ENCODE peak calls at places on chromosomes 7 and 10, in six cellular contexts. One of them, this sample, is unnamed.

GRCh38 chr7:489876-490275 is 29.8 kb downstream of the PDGFA start:
- DNase-seq in NCI-H460: no peak
- DNase-seq in CD4-positive, alpha-beta T cell: no peak
- DNase-seq in activated effector memory CD4-positive, alpha-beta T cell treated with Interleukin-2 at 50 U/mL for 16 hours: no peak
- DNase-seq in foreskin fibroblast: no peak
- DNase-seq in NCI-H1105: no peak
- DNase-seq in this sample: no peak

GRCh38 chr10:112166800-112167199 is 16.8 kb downstream of the GPAM start:
- DNase-seq in NCI-H460: no peak
- DNase-seq in CD4-positive, alpha-beta T cell: no peak
- DNase-seq in activated effector memory CD4-positive, alpha-beta T cell treated with Interleukin-2 at 50 U/mL for 16 hours: no peak
- DNase-seq in foreskin fibroblast: no peak
- DNase-seq in NCI-H1105: no peak
- DNase-seq in this sample: no peak

GRCh38 chr10:67779455-67780205 is 58.4 kb downstream of the DNAJC12 start:
- DNase-seq in NCI-H460: peak
- DNase-seq in CD4-positive, alpha-beta T cell: peak
- DNase-seq in activated effector memory CD4-positive, alpha-beta T cell treated with Interleukin-2 at 50 U/mL for 16 hours: peak
- DNase-seq in foreskin fibroblast: peak
- DNase-seq in NCI-H1105: peak
- DNase-seq in this sample: peak

GRCh38 chr7:51315393-51316261 is 982 bp downstream of the COBL start:
- DNase-seq in NCI-H460: no peak
- DNase-seq in CD4-positive, alpha-beta T cell: no peak
- DNase-seq in activated effector memory CD4-positive, alpha-beta T cell treated with Interleukin-2 at 50 U/mL for 16 hours: no peak
- DNase-seq in foreskin fibroblast: peak
- DNase-seq in NCI-H1105: peak
- DNase-seq in this sample: no peak

GRCh38 chr10:47371629-47372485 is 12.2 kb downstream of the ZNF488 start:
- DNase-seq in NCI-H460: no peak
- DNase-seq in CD4-positive, alpha-beta T cell: no peak
- DNase-seq in activated effector memory CD4-positive, alpha-beta T cell treated with Interleukin-2 at 50 U/mL for 16 hours: no peak
- DNase-seq in foreskin fibroblast: no peak
- DNase-seq in NCI-H1105: no peak
- DNase-seq in this sample: no peak

GRCh38 chr10:77970869-77971803 is 44.6 kb upstream of the DLG5 start:
- DNase-seq in NCI-H460: peak
- DNase-seq in CD4-positive, alpha-beta T cell: no peak
- DNase-seq in activated effector memory CD4-positive, alpha-beta T cell treated with Interleukin-2 at 50 U/mL for 16 hours: no peak
- DNase-seq in foreskin fibroblast: peak
- DNase-seq in NCI-H1105: no peak
- DNase-seq in this sample: peak

GRCh38 chr7:142607351-142607750 is 141.9 kb upstream of the PRSS1 start:
- DNase-seq in NCI-H460: no peak
- DNase-seq in CD4-positive, alpha-beta T cell: no peak
- DNase-seq in activated effector memory CD4-positive, alpha-beta T cell treated with Interleukin-2 at 50 U/mL for 16 hours: no peak
- DNase-seq in foreskin fibroblast: no peak
- DNase-seq in NCI-H1105: no peak
- DNase-seq in this sample: no peak

GRCh38 chr7:79453558-79454324 is at the start of gene MAGI2:
- DNase-seq in NCI-H460: no peak
- DNase-seq in CD4-positive, alpha-beta T cell: no peak
- DNase-seq in activated effector memory CD4-positive, alpha-beta T cell treated with Interleukin-2 at 50 U/mL for 16 hours: no peak
- DNase-seq in foreskin fibroblast: peak
- DNase-seq in NCI-H1105: no peak
- DNase-seq in this sample: peak

GRCh38 chr10:73244866-73245477 is 2.1 kb downstream of the DNAJC9 start:
- DNase-seq in NCI-H460: no peak
- DNase-seq in CD4-positive, alpha-beta T cell: no peak
- DNase-seq in activated effector memory CD4-positive, alpha-beta T cell treated with Interleukin-2 at 50 U/mL for 16 hours: no peak
- DNase-seq in foreskin fibroblast: peak
- DNase-seq in NCI-H1105: no peak
- DNase-seq in this sample: no peak

GRCh38 chr7:81161459-81162075 is 242.7 kb upstream of the SEMA3C start:
- DNase-seq in NCI-H460: no peak
- DNase-seq in CD4-positive, alpha-beta T cell: no peak
- DNase-seq in activated effector memory CD4-positive, alpha-beta T cell treated with Interleukin-2 at 50 U/mL for 16 hours: no peak
- DNase-seq in foreskin fibroblast: peak
- DNase-seq in NCI-H1105: no peak
- DNase-seq in this sample: peak